ENCODE peak calls at places on chromosomes 16 and 17, in four cellular contexts. One of them, this sample, is unnamed.

GRCh38 chr16:4200781-4201137 is 41.1 kb downstream of the SRL start:
- DNase-seq in K562: no peak
- DNase-seq in GM12891: no peak
- DNase-seq in GM12878: no peak
- DNase-seq in this sample: no peak

GRCh38 chr16:5642470-5642869 is 544.9 kb upstream of the EEF2KMT start:
- DNase-seq in K562: no peak
- DNase-seq in GM12878: no peak
- DNase-seq in GM12891: no peak
- DNase-seq in this sample: no peak

GRCh38 chr17:67359960-67360817 is 6.2 kb downstream of the PSMD12 start:
- DNase-seq in K562: peak; percentile 48
- DNase-seq in GM12878: no peak
- DNase-seq in GM12891: peak; percentile 30
- DNase-seq in this sample: no peak

GRCh38 chr17:39090400-39090799 is 61.0 kb downstream of the PLXDC1 start:
- DNase-seq in GM12891: no peak
- DNase-seq in K562: no peak
- DNase-seq in GM12878: no peak
- DNase-seq in this sample: no peak

GRCh38 chr17:57608369-57609124 is 136.6 kb downstream of the CCDC182 start:
- DNase-seq in GM12878: no peak
- DNase-seq in K562: no peak
- DNase-seq in GM12891: no peak
- DNase-seq in this sample: no peak

GRCh38 chr16:79190542-79190941 is 410.0 kb downstream of the MAF start:
- DNase-seq in GM12891: no peak
- DNase-seq in GM12878: no peak
- DNase-seq in K562: no peak
- DNase-seq in this sample: no peak

GRCh38 chr16:72937360-72937759 is 110.6 kb downstream of the ZFHX3 start:
- DNase-seq in GM12878: no peak
- DNase-seq in K562: no peak
- DNase-seq in GM12891: no peak
- DNase-seq in this sample: no peak

GRCh38 chr17:17561408-17562144 is 29.9 kb downstream of the PEMT start:
- DNase-seq in GM12878: no peak
- DNase-seq in K562: no peak
- DNase-seq in GM12891: no peak
- DNase-seq in this sample: no peak

GRCh38 chr16:31215287-31216115 is 1.4 kb downstream of the PYDC1 start:
- DNase-seq in GM12878: no peak
- DNase-seq in K562: peak; percentile 88
- DNase-seq in GM12891: no peak
- DNase-seq in this sample: no peak

GRCh38 chr17:61997649-61998048 is 67.4 kb downstream of the MED13 start:
- DNase-seq in GM12891: no peak
- DNase-seq in K562: no peak
- DNase-seq in GM12878: no peak
- DNase-seq in this sample: no peak

GRCh38 chr17:15513859-15514446 is 46.5 kb upstream of the CDRT4 start:
- DNase-seq in K562: no peak
- DNase-seq in GM12891: no peak
- DNase-seq in GM12878: no peak
- DNase-seq in this sample: no peak

GRCh38 chr17:58231644-58232043 is 6.7 kb upstream of the LPO start:
- DNase-seq in GM12891: no peak
- DNase-seq in GM12878: no peak
- DNase-seq in K562: no peak
- DNase-seq in this sample: no peak

GRCh38 chr16:64047207-64047606 is 1074.7 kb downstream of the CDH11 start:
- DNase-seq in K562: no peak
- DNase-seq in GM12891: no peak
- DNase-seq in GM12878: no peak
- DNase-seq in this sample: no peak

GRCh38 chr17:62690168-62690897 is 62.9 kb downstream of the MRC2 start:
- DNase-seq in GM12878: no peak
- DNase-seq in GM12891: no peak
- DNase-seq in K562: no peak
- DNase-seq in this sample: no peak

GRCh38 chr16:61243954-61244353 is 792.3 kb downstream of the CDH8 start:
- DNase-seq in K562: no peak
- DNase-seq in GM12878: no peak
- DNase-seq in GM12891: no peak
- DNase-seq in this sample: no peak

GRCh38 chr16:70161350-70161749 is 12.2 kb upstream of the CLEC18C start:
- DNase-seq in K562: no peak
- DNase-seq in GM12878: no peak
- DNase-seq in GM12891: no peak
- DNase-seq in this sample: no peak

GRCh38 chr16:70160821-70161220 is 12.8 kb upstream of the CLEC18C start:
- DNase-seq in GM12878: no peak
- DNase-seq in GM12891: no peak
- DNase-seq in K562: no peak
- DNase-seq in this sample: no peak

GRCh38 chr16:70159355-70160348 is 13.9 kb upstream of the CLEC18C start:
- DNase-seq in K562: no peak
- DNase-seq in GM12891: no peak
- DNase-seq in GM12878: no peak
- DNase-seq in this sample: no peak

GRCh38 chr16:70162041-70162451 is 11.5 kb upstream of the CLEC18C start:
- DNase-seq in GM12891: no peak
- DNase-seq in GM12878: no peak
- DNase-seq in K562: no peak
- DNase-seq in this sample: peak; percentile 9

GRCh38 chr16:70160388-70160787 is 13.2 kb upstream of the CLEC18C start:
- DNase-seq in K562: no peak
- DNase-seq in GM12878: no peak
- DNase-seq in GM12891: no peak
- DNase-seq in this sample: peak; percentile 3
- TF ChIP-seq SPI1 in K562: no peak
- TF ChIP-seq SPI1 in GM12878: no peak
- TF ChIP-seq SPI1 in GM12891: no peak
- TF ChIP-seq SPI1 in this sample: no peak

GRCh38 chr16:75107505-75107904 is 9.1 kb downstream of the LDHD start:
- DNase-seq in GM12878: no peak
- DNase-seq in GM12891: no peak
- DNase-seq in K562: no peak
- DNase-seq in this sample: no peak

GRCh38 chr16:75110637-75111513 is 5.7 kb downstream of the LDHD start:
- DNase-seq in GM12891: peak; percentile 90
- DNase-seq in GM12878: peak; percentile 62
- DNase-seq in K562: peak; percentile 93
- DNase-seq in this sample: peak; percentile 84

GRCh38 chr16:75109732-75110243 is 6.8 kb downstream of the LDHD start:
- DNase-seq in GM12878: no peak
- DNase-seq in GM12891: no peak
- DNase-seq in K562: no peak
- DNase-seq in this sample: peak; percentile 56

GRCh38 chr16:75106351-75107274 is 10.0 kb downstream of the LDHD start:
- DNase-seq in GM12891: no peak
- DNase-seq in GM12878: no peak
- DNase-seq in K562: no peak
- DNase-seq in this sample: no peak

DNA sequence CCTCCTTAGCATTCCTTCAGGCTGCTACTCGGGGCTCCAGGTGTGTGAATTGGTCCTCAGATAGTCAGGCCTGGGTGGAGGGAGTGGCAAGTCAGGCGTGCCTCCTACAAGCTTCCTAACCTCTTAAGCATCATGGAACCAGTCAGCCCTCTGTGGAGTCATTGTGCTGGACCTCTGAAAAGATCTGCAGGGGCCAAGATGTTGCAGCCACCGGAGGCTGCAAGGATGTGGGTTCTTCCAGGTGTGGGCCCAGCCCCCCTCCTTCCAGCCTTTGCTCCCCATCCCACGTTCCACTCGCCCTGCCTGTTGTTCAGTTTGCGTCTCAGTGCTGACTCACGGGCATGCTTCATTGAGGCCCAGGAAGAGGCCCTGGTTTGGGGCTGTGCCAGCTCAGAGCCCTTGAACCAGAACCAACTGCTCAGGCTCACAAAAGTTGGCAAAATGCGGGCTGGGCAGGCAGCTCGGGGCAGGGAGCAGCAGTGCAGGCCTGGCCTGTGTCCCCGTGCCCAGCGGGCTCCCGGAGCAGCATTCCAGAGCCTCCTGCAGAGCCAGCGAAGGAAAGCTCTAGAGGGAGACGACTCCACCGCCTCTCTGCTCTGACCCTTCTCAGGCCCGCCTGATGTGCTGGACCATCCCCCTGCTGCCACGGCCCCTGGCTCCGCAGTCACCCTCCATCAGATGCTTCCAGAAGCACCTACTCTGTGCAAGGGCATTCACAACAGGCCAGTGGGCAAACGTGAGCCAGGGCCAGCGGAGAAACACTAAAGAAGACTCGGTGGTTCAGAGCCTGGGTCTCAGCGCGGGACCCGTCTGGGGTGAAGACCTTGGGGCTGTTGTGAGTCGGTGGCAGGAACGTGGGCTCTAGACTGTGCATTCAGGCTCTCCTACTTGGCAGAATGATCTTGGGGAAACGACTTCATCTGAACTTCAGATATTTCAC is 7.5 kb downstream of the LDHD start:
- DNase-seq in GM12891: no peak
- DNase-seq in GM12878: peak; percentile 62
- DNase-seq in K562: no peak
- DNase-seq in this sample: peak; percentile 92
- TF ChIP-seq SPI1 in GM12891: no peak
- TF ChIP-seq SPI1 in GM12878: no peak
- TF ChIP-seq SPI1 in K562: no peak
- TF ChIP-seq SPI1 in this sample: no peak

GRCh38 chr16:70713342-70713741 is 27.5 kb upstream of the MTSS2 start:
- DNase-seq in GM12878: no peak
- DNase-seq in GM12891: no peak
- DNase-seq in K562: no peak
- DNase-seq in this sample: no peak
- TF ChIP-seq SPI1 in GM12878: no peak
- TF ChIP-seq SPI1 in GM12891: no peak
- TF ChIP-seq SPI1 in K562: no peak
- TF ChIP-seq SPI1 in this sample: no peak

GRCh38 chr17:29640981-29641642 is 18.4 kb upstream of the CORO6 start:
- DNase-seq in GM12878: no peak
- DNase-seq in K562: no peak
- DNase-seq in GM12891: no peak
- DNase-seq in this sample: no peak

GRCh38 chr17:29643817-29644160 is 21.1 kb upstream of the CORO6 start:
- DNase-seq in GM12891: no peak
- DNase-seq in GM12878: no peak
- DNase-seq in K562: no peak
- DNase-seq in this sample: no peak

GRCh38 chr17:29645516-29646051 is 22.9 kb upstream of the CORO6 start:
- DNase-seq in GM12878: no peak
- DNase-seq in GM12891: no peak
- DNase-seq in K562: no peak
- DNase-seq in this sample: no peak

GRCh38 chr17:29642171-29642611 is 19.5 kb upstream of the CORO6 start:
- DNase-seq in GM12878: no peak
- DNase-seq in GM12891: no peak
- DNase-seq in K562: no peak
- DNase-seq in this sample: no peak

DNA sequence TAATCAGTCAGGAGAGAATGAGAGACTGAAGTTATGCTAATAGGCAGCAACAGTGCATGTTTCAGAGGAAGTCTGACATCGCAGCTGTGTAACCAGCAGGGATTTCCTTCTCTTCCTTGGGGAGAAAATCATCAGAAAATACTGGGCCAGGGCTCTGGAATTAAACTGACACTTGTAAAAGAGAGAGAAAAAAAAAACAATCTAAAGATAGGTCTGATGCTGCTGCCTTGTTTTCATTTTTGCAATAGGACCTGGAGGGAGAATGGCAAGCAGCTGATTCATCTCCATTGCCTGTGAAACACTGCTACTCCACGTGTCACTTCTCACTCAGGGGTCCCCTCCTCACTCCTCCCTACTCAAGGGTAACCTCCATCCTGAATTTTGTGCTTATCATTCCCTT is 17.7 kb upstream of the CORO6 start:
- DNase-seq in GM12891: no peak
- DNase-seq in GM12878: no peak
- DNase-seq in K562: no peak
- DNase-seq in this sample: no peak
- TF ChIP-seq SPI1 in GM12891: no peak
- TF ChIP-seq SPI1 in GM12878: no peak
- TF ChIP-seq SPI1 in K562: no peak
- TF ChIP-seq SPI1 in this sample: no peak

GRCh38 chr16:15602285-15603044 is 40.5 kb downstream of the MARF1 start:
- DNase-seq in K562: peak; percentile 21
- DNase-seq in GM12891: no peak
- DNase-seq in GM12878: no peak
- DNase-seq in this sample: no peak

GRCh38 chr16:15607700-15608396 is 35.1 kb downstream of the MARF1 start:
- DNase-seq in GM12878: no peak
- DNase-seq in GM12891: no peak
- DNase-seq in K562: no peak
- DNase-seq in this sample: peak; percentile 14

GRCh38 chr16:15605869-15606520 is 37.0 kb downstream of the MARF1 start:
- DNase-seq in GM12891: no peak
- DNase-seq in GM12878: no peak
- DNase-seq in K562: no peak
- DNase-seq in this sample: no peak

GRCh38 chr16:15606521-15607220 is 36.3 kb downstream of the MARF1 start:
- DNase-seq in GM12891: no peak
- DNase-seq in K562: no peak
- DNase-seq in GM12878: no peak
- DNase-seq in this sample: no peak

GRCh38 chr16:15604460-15605390 is 38.2 kb downstream of the MARF1 start:
- DNase-seq in GM12891: no peak
- DNase-seq in GM12878: no peak
- DNase-seq in K562: no peak
- DNase-seq in this sample: no peak
- TF ChIP-seq SPI1 in GM12891: no peak
- TF ChIP-seq SPI1 in GM12878: no peak
- TF ChIP-seq SPI1 in K562: no peak
- TF ChIP-seq SPI1 in this sample: no peak

GRCh38 chr16:29809850-29810698 is 1.9 kb upstream of the PRRT2 start:
- DNase-seq in GM12878: no peak
- DNase-seq in GM12891: no peak
- DNase-seq in K562: peak; percentile 65
- DNase-seq in this sample: no peak
- TF ChIP-seq SPI1 in GM12878: no peak
- TF ChIP-seq SPI1 in GM12891: no peak
- TF ChIP-seq SPI1 in K562: peak; percentile 75
- TF ChIP-seq SPI1 in this sample: peak; percentile 60